ENCODE peak calls at places on chromosomes 16 and 17, in ten cellular contexts. J is endodermal cell, E is BJ, T is neural crest cell, C is HCT116, O is Panc1, Y is Caco-2, Q is A549, Z is psoas muscle, A is GM23338. B is an unnamed sample.

GRCh38 chr17:21353326-21354010 is 22.7 kb upstream of the KCNJ12 start:
- DNase-seq in J (no peak), E (no peak), T (no peak), C (no peak), O (no peak), Y (no peak), Q (no peak), Z (no peak), A (no peak), B (no peak)

GRCh38 chr16:30570621-30571443 is 682 bp downstream of the ZNF688 start:
- DNase-seq in J (peak), E (no peak), T (peak), C (no peak), O (no peak), Y (no peak), Q (no peak), Z (peak), A (peak), B (no peak)

GRCh38 chr17:82961366-82962162 is 117.8 kb upstream of the METRNL start:
- DNase-seq in J (no peak), E (no peak), T (no peak), C (no peak), O (no peak), Y (no peak), Q (no peak), Z (no peak), A (no peak), B (no peak)

GRCh38 chr17:56681561-56682266 is 88.2 kb downstream of the NOG start:
- DNase-seq in J (no peak), E (peak), T (no peak), C (peak), O (peak), Y (no peak), Q (no peak), Z (no peak), A (no peak), B (peak)

GRCh38 chr17:73325527-73325842 is 13.7 kb upstream of the CDC42EP4 start:
- DNase-seq in J (no peak), E (no peak), T (no peak), C (no peak), O (no peak), Y (no peak), Q (no peak), Z (peak), A (peak), B (no peak)

GRCh38 chr16:27401768-27402568 is at the start of gene IL21R:
- DNase-seq in J (peak), E (peak), T (no peak), C (no peak), O (no peak), Y (no peak), Q (no peak), Z (peak), A (no peak), B (no peak)

GRCh38 chr17:81396722-81397313 is 1.6 kb downstream of the BAHCC1 start:
- DNase-seq in J (no peak), E (no peak), T (peak), C (no peak), O (no peak), Y (peak), Q (peak), Z (peak), A (peak), B (no peak)

GRCh38 chr16:17491140-17491662 is 20.4 kb upstream of the XYLT1 start:
- DNase-seq in J (no peak), E (no peak), T (no peak), C (no peak), O (no peak), Y (no peak), Q (no peak), Z (no peak), A (no peak), B (no peak)

GRCh38 chr17:71578446-71578845 is 542.4 kb upstream of the SOX9 start:
- DNase-seq in J (no peak), E (no peak), T (no peak), C (no peak), O (no peak), Y (no peak), Q (no peak), Z (no peak), A (no peak), B (no peak)

GRCh38 chr16:83994087-83994486 is 26.0 kb downstream of the NECAB2 start:
- DNase-seq in J (no peak), E (peak), T (no peak), C (peak), O (no peak), Y (no peak), Q (peak), Z (no peak), A (no peak), B (peak)

DNA sequence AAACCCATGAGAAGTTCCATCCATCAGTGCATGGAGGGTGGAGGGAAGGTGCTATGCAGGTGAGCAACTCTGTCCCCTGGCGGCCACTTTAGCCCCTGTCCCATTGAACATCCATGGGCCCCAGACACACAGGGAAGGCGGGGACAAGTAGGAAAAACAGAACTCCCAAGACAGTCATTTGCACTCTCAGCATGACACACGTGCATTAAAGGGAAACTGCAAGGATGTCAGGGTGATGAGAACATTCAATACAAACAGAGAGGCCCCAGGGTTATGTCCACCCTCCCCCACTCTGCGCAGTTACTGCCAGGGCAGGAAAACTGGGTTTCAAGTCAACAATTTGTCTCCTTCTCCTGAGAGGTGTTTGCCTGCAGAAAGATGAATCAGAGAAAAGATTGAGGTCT is 44.0 kb upstream of the AKTIP start:
- DNase-seq in J (peak), E (no peak), T (no peak), C (peak), O (no peak), Y (peak), Q (peak), Z (no peak), A (peak), B (peak)
- TF ChIP-seq CTCF in J (peak), E (no peak), T (peak), C (peak), O (peak), Y (peak), Q (no peak), Z (no peak), A (peak), B (peak)

GRCh38 chr16:85989376-85989775 is 90.4 kb downstream of the IRF8 start:
- DNase-seq in J (peak), E (no peak), T (no peak), C (no peak), O (no peak), Y (no peak), Q (no peak), Z (no peak), A (no peak), B (no peak)

GRCh38 chr16:85988723-85989313 is 89.9 kb downstream of the IRF8 start:
- DNase-seq in J (peak), E (no peak), T (no peak), C (no peak), O (no peak), Y (no peak), Q (no peak), Z (no peak), A (no peak), B (no peak)

GRCh38 chr16:85986931-85987749 is 88.2 kb downstream of the IRF8 start:
- DNase-seq in J (peak), E (no peak), T (peak), C (no peak), O (no peak), Y (peak), Q (no peak), Z (no peak), A (peak), B (peak)

GRCh38 chr16:85988306-85988705 is 89.3 kb downstream of the IRF8 start:
- DNase-seq in J (peak), E (no peak), T (no peak), C (no peak), O (no peak), Y (no peak), Q (no peak), Z (no peak), A (no peak), B (no peak)

GRCh38 chr16:85987750-85988078 is 88.8 kb downstream of the IRF8 start:
- DNase-seq in J (no peak), E (no peak), T (no peak), C (no peak), O (no peak), Y (no peak), Q (peak), Z (no peak), A (no peak), B (no peak)
- TF ChIP-seq CTCF in J (no peak), E (no peak), T (no peak), C (no peak), O (no peak), Y (no peak), Q (no peak), Z (no peak), A (no peak), B (no peak)

DNA sequence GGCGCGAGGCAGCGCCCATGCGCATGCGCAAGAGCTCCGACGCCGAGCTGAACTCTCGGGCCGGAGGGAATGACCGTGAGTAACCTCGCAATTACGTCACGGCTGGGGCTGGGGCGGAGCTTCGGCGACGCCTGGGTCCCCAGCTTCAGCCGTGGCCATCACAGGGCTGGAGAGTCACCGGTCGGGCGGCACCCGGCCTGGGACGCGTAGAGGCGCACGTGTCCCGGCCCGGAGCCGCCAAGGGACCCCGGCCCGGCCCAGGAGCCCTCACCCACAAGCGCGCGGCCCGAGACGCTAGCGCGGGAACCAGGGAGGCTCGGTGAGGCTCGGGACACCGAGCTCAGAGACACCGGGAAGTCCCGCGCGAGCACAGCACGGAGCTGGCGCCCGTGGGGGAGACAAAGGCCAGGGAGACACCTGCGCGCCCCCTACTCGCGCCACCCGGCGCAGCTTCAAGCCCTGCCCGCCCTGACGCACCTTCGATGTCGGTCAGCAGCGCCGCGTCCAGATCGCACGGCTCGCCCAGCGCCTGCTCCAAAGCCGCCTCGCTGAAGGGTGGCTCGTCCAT is 452 bp downstream of the SREBF1 start:
- DNase-seq in J (peak), E (peak), T (peak), C (peak), O (peak), Y (peak), Q (peak), Z (peak), A (peak), B (peak)
- TF ChIP-seq CTCF in J (no peak), E (no peak), T (no peak), C (no peak), O (no peak), Y (no peak), Q (peak), Z (no peak), A (no peak), B (no peak)

GRCh38 chr16:70271696-70272095 is 17.6 kb downstream of the AARS1 start:
- DNase-seq in J (no peak), E (no peak), T (no peak), C (no peak), O (no peak), Y (no peak), Q (no peak), Z (no peak), A (no peak), B (no peak)

GRCh38 chr16:70270176-70270575 is 18.4 kb upstream of the EXOSC6 start:
- DNase-seq in J (no peak), E (no peak), T (no peak), C (no peak), O (no peak), Y (no peak), Q (no peak), Z (no peak), A (no peak), B (no peak)

GRCh38 chr16:70269471-70269870 is 17.7 kb upstream of the EXOSC6 start:
- DNase-seq in J (no peak), E (no peak), T (no peak), C (no peak), O (no peak), Y (no peak), Q (no peak), Z (no peak), A (no peak), B (no peak)

GRCh38 chr16:70267516-70267915 is 15.8 kb upstream of the EXOSC6 start:
- DNase-seq in J (peak), E (no peak), T (peak), C (peak), O (no peak), Y (peak), Q (peak), Z (no peak), A (peak), B (peak)
- TF ChIP-seq CTCF in J (peak), E (peak), T (peak), C (peak), O (peak), Y (peak), Q (peak), Z (peak), A (peak), B (peak)

DNA sequence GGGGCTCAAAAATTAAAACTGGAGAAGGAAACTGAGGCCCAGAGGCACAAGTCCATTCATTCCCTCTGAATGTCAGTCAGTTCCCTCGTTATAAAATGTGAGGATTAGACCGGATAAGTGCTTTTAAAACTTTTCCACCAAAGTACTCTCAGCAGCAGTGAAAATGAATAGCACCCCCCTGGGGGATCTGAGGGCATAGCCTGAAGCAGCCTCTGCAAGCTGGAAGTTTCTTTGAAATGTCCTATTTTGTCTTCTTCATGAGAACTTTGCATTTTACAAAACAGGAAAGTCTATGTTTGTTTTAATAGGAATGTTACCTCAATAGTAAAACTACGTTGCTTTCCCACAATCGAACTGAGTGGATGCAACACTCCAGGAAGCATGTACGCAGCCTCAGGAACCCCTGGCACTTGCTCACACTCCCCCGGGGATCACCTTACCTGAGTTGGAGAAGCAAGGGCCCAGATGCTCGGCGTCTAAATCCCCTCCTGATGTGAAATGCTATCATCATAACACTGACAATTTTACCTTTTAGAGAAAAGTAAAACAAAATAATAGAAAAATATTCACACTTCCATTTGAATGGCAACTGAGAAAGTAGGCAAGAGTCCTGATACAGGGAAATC is 272.9 kb downstream of the CEP112 start:
- DNase-seq in J (no peak), E (no peak), T (no peak), C (no peak), O (no peak), Y (no peak), Q (no peak), Z (no peak), A (peak), B (no peak)
- TF ChIP-seq CTCF in J (peak), E (peak), T (no peak), C (peak), O (no peak), Y (peak), Q (no peak), Z (no peak), A (peak), B (no peak)

B was measured in Calu3.